ENCODE peak calls at places on chromosomes 2 and 18, in nine cellular contexts. W is ovary, T is sigmoid colon, G is fibroblast of lung, Q is GM23338, H is uterus, I is cardiac muscle cell, K is pancreas, F is aorta. X is an unnamed sample.

GRCh38 chr2:67782443-67782842 is 280.4 kb downstream of the C1D start:
- DNase-seq in W (no peak), T (peak; percentile 71), G (peak; percentile 46), Q (no peak), H (peak; percentile 25), I (no peak), K (no peak), F (no peak), X (no peak)

GRCh38 chr2:41668529-41668928 is 379.3 kb upstream of the PKDCC start:
- DNase-seq in W (no peak), T (no peak), G (no peak), Q (peak; percentile 60), H (no peak), I (no peak), K (no peak), F (no peak), X (no peak)

GRCh38 chr2:28666496-28667184 is 85.0 kb upstream of the PPP1CB start:
- DNase-seq in W (no peak), T (peak; percentile 86), G (no peak), Q (no peak), H (peak; percentile 57), I (no peak), K (no peak), F (peak; percentile 61), X (no peak)

GRCh38 chr2:15429032-15429431 is 132.1 kb downstream of the NBAS start:
- DNase-seq in W (no peak), T (no peak), G (no peak), Q (no peak), H (no peak), I (no peak), K (no peak), F (no peak), X (no peak)

GRCh38 chr2:120786559-120786960 is 50.9 kb downstream of the GLI2 start:
- DNase-seq in W (no peak), T (no peak), G (no peak), Q (peak; percentile 90), H (no peak), I (no peak), K (no peak), F (no peak), X (no peak)

GRCh38 chr2:121634354-121635307 is 14.6 kb downstream of the CLASP1 start:
- DNase-seq in W (no peak), T (no peak), G (peak; percentile 40), Q (no peak), H (no peak), I (no peak), K (no peak), F (no peak), X (no peak)

GRCh38 chr18:30775629-30776028 is 266.9 kb downstream of the DSC3 start:
- DNase-seq in W (no peak), T (no peak), G (no peak), Q (peak; percentile 45), H (no peak), I (no peak), K (no peak), F (no peak), X (no peak)

GRCh38 chr2:112906276-112906675 is 4.7 kb upstream of the IL37 start:
- DNase-seq in W (no peak), T (no peak), G (no peak), Q (no peak), H (no peak), I (no peak), K (no peak), F (no peak), X (no peak)

GRCh38 chr2:75503048-75503607 is 57.6 kb downstream of the EVA1A start:
- DNase-seq in W (no peak), T (no peak), G (peak; percentile 21), Q (no peak), H (no peak), I (no peak), K (no peak), F (no peak), X (no peak)

GRCh38 chr2:207511851-207512250 is 17.9 kb upstream of the CREB1 start:
- DNase-seq in W (no peak), T (no peak), G (no peak), Q (peak; percentile 50), H (no peak), I (no peak), K (no peak), F (no peak), X (no peak)

GRCh38 chr18:76847926-76848325 is 25.6 kb downstream of the ZNF236 start:
- DNase-seq in W (no peak), T (no peak), G (no peak), Q (peak; percentile 84), H (no peak), I (no peak), K (no peak), F (no peak), X (no peak)

GRCh38 chr18:79903787-79904356 is 47.6 kb downstream of the SLC66A2 start:
- DNase-seq in W (peak; percentile 26), T (peak; percentile 50), G (no peak), Q (no peak), H (peak; percentile 12), I (no peak), K (no peak), F (no peak), X (peak; percentile 46)

GRCh38 chr2:151770995-151771394 is 36.7 kb upstream of the NEB start:
- DNase-seq in W (no peak), T (no peak), G (no peak), Q (no peak), H (no peak), I (no peak), K (no peak), F (no peak), X (no peak)

GRCh38 chr18:50313031-50313607 is 25.6 kb upstream of the CXXC1 start:
- DNase-seq in W (no peak), T (no peak), G (no peak), Q (no peak), H (no peak), I (no peak), K (no peak), F (no peak), X (no peak)

GRCh38 chr18:12838178-12838634 is 45.8 kb downstream of the PTPN2 start:
- DNase-seq in W (peak; percentile 49), T (peak; percentile 70), G (peak; percentile 88), Q (peak; percentile 26), H (peak; percentile 20), I (no peak), K (peak; percentile 79), F (peak; percentile 55), X (peak; percentile 91)

GRCh38 chr2:100426384-100426720 is 8.9 kb upstream of the CHST10 start:
- DNase-seq in W (no peak), T (no peak), G (no peak), Q (no peak), H (no peak), I (no peak), K (no peak), F (no peak), X (no peak)

GRCh38 chr2:100425573-100426383 is 8.3 kb upstream of the CHST10 start:
- DNase-seq in W (no peak), T (no peak), G (no peak), Q (no peak), H (no peak), I (no peak), K (no peak), F (no peak), X (no peak)

GRCh38 chr2:100427627-100428258 is 10.3 kb upstream of the CHST10 start:
- DNase-seq in W (peak; percentile 71), T (peak; percentile 91), G (peak; percentile 42), Q (peak; percentile 76), H (peak; percentile 37), I (peak; percentile 62), K (peak; percentile 58), F (no peak), X (no peak)

GRCh38 chr2:100425107-100425506 is 7.6 kb upstream of the CHST10 start:
- DNase-seq in W (no peak), T (no peak), G (no peak), Q (no peak), H (peak; percentile 26), I (no peak), K (no peak), F (no peak), X (no peak)

DNA sequence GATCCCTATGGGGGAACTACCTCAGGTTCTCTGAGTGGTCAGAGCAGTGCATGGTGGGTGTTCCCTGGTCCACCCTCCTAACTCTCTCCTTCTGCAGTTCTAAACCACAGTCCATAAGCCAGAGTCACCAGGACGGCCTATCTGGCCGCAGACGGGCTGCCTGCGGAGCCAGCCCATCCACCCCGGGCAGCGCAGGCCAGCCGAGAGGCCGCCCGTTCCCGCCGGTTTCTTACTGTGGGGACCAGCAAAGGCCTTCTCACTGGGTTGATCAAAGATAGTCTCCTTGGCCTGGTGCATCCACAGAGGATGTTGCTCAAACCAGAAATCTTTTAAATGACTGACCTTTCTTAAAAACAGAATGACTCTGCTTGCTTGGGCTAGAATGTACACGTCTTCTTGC is 9.6 kb upstream of the CHST10 start:
- DNase-seq in W (no peak), T (no peak), G (no peak), Q (no peak), H (no peak), I (no peak), K (no peak), F (no peak), X (no peak)
- H3K27ac ChIP-seq in W (no peak overlapping the region), T (peak overlapping the region; percentile 27), G (no peak overlapping the region), Q (no peak overlapping the region), H (no peak overlapping the region), I (no peak overlapping the region), K (no peak overlapping the region), F (no peak overlapping the region), X (no peak overlapping the region)

GRCh38 chr2:218387369-218388194 is 5.5 kb downstream of the SLC11A1 start:
- DNase-seq in W (peak; percentile 86), T (peak; percentile 75), G (peak; percentile 91), Q (peak; percentile 89), H (peak; percentile 49), I (peak; percentile 34), K (peak; percentile 77), F (peak; percentile 67), X (no peak)
- H3K4me3 ChIP-seq in W (peak overlapping the region; percentile 18), T (peak overlapping the region; percentile 41), G (peak overlapping the region; percentile 53), Q (peak overlapping the region; percentile 88), H (peak overlapping the region; percentile 37), I (peak overlapping the region; percentile 1), K (peak overlapping the region; percentile 5), F (no peak overlapping the region), X (no peak overlapping the region)

GRCh38 chr2:218282173-218282991 is 9.9 kb downstream of the TMBIM1 start:
- DNase-seq in W (no peak), T (peak; percentile 92), G (peak; percentile 57), Q (peak; percentile 14), H (no peak), I (no peak), K (peak; percentile 94), F (peak; percentile 83), X (peak; percentile 82)
- H3K4me1 ChIP-seq in W (peaks cover 21% of the 10 kb centered on the region), T (no peaks in the 10 kb centered on the region), G (peaks cover 46% of the 10 kb centered on the region), Q (peaks cover 10% of the 10 kb centered on the region), H (peaks cover 20% of the 10 kb centered on the region), I (peaks cover 20% of the 10 kb centered on the region), K (peaks cover 55% of the 10 kb centered on the region), F (peaks cover 3% of the 10 kb centered on the region), X (peaks cover 53% of the 10 kb centered on the region)

DNA sequence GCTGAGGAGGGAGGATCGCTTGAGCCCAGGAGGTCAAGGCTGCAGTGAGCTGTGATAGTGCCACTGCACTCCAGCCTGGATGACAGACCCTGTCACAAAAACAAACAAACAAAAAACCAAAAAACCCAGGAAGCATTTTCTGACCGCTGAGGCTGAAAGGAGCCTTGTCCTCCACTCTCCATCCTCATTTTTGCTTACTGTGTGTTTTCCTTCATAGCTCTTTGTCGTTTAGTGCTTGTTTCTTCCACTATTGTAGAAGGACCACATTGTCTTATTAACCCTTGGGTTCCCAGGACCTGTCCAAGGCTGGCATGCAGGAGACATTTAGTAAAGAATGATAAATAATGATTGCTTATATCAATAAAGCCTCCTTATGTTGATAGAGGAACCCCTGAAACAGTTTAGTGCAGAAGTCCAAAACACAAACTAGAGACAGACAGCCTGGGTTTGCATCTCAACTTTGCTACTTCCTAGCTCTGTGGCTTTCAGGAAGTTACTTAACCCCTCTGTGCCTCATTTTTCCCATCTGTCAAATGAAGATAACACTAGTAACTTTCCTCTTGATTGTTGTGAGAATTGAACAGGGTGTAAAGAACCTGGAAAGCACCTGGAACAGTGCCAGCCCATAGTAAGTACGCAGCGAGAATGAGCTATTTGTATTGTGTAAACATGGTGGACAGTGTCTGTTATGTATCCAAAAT is 126.0 kb downstream of the LPIN1 start:
- DNase-seq in W (no peak), T (no peak), G (no peak), Q (no peak), H (no peak), I (no peak), K (no peak), F (no peak), X (no peak)
- H3K27ac ChIP-seq in W (no peak overlapping the region), T (no peak overlapping the region), G (no peak overlapping the region), Q (no peak overlapping the region), H (no peak overlapping the region), I (no peak overlapping the region), K (no peak overlapping the region), F (no peak overlapping the region), X (no peak overlapping the region)

X was measured in RWPE2.